ENCODE peak calls at places on chromosomes 1 and 21, in six cellular contexts. One of them, this sample, is unnamed.

GRCh38 chr1:70227439-70227838 is 6.3 kb downstream of the SRSF11 start:
- DNase-seq in HL-60: no peak
- DNase-seq in GM12878: no peak
- DNase-seq in H1: no peak
- DNase-seq in SK-N-SH: no peak
- DNase-seq in HepG2: no peak
- DNase-seq in this sample: no peak

GRCh38 chr1:160629286-160630210 is 17.3 kb downstream of the SLAMF1 start:
- DNase-seq in HL-60: no peak
- DNase-seq in GM12878: no peak
- DNase-seq in H1: no peak
- DNase-seq in SK-N-SH: no peak
- DNase-seq in HepG2: no peak
- DNase-seq in this sample: no peak

GRCh38 chr1:24555591-24556413 is at the start of gene NCMAP:
- DNase-seq in HL-60: no peak
- DNase-seq in GM12878: no peak
- DNase-seq in H1: no peak
- DNase-seq in SK-N-SH: no peak
- DNase-seq in HepG2: peak
- DNase-seq in this sample: no peak

GRCh38 chr21:39003982-39004775 is 179.1 kb downstream of the PSMG1 start:
- DNase-seq in HL-60: no peak
- DNase-seq in GM12878: no peak
- DNase-seq in H1: no peak
- DNase-seq in SK-N-SH: no peak
- DNase-seq in HepG2: no peak
- DNase-seq in this sample: peak

GRCh38 chr1:178353524-178353923 is 143.2 kb downstream of the CLEC20A start:
- DNase-seq in HL-60: no peak
- DNase-seq in GM12878: no peak
- DNase-seq in H1: no peak
- DNase-seq in SK-N-SH: no peak
- DNase-seq in HepG2: no peak
- DNase-seq in this sample: no peak

GRCh38 chr1:69791311-69791710 is 223.6 kb downstream of the LRRC7 start:
- DNase-seq in HL-60: no peak
- DNase-seq in GM12878: no peak
- DNase-seq in H1: no peak
- DNase-seq in SK-N-SH: no peak
- DNase-seq in HepG2: no peak
- DNase-seq in this sample: no peak

GRCh38 chr21:39020751-39021474 is 162.3 kb downstream of the PSMG1 start:
- DNase-seq in HL-60: no peak
- DNase-seq in GM12878: no peak
- DNase-seq in H1: no peak
- DNase-seq in SK-N-SH: no peak
- DNase-seq in HepG2: peak
- DNase-seq in this sample: no peak

GRCh38 chr21:36504067-36505058 is 24.4 kb upstream of the CLDN14 start:
- DNase-seq in HL-60: peak
- DNase-seq in GM12878: no peak
- DNase-seq in H1: no peak
- DNase-seq in SK-N-SH: peak
- DNase-seq in HepG2: peak
- DNase-seq in this sample: peak

GRCh38 chr21:35792569-35792968 is 267.8 kb downstream of the SETD4 start:
- DNase-seq in HL-60: no peak
- DNase-seq in GM12878: no peak
- DNase-seq in H1: no peak
- DNase-seq in SK-N-SH: no peak
- DNase-seq in HepG2: no peak
- DNase-seq in this sample: no peak

GRCh38 chr1:46244656-46245371 is 2.7 kb upstream of the RAD54L start:
- DNase-seq in HL-60: no peak
- DNase-seq in GM12878: no peak
- DNase-seq in H1: no peak
- DNase-seq in SK-N-SH: peak
- DNase-seq in HepG2: no peak
- DNase-seq in this sample: peak

GRCh38 chr1:39063191-39063590 is 37.0 kb downstream of the NDUFS5 start:
- DNase-seq in HL-60: no peak
- DNase-seq in GM12878: no peak
- DNase-seq in H1: no peak
- DNase-seq in SK-N-SH: no peak
- DNase-seq in HepG2: no peak
- DNase-seq in this sample: no peak

GRCh38 chr1:64196074-64196869 is 7.2 kb upstream of the UBE2U start:
- DNase-seq in HL-60: no peak
- DNase-seq in GM12878: no peak
- DNase-seq in H1: no peak
- DNase-seq in SK-N-SH: peak
- DNase-seq in HepG2: no peak
- DNase-seq in this sample: no peak

GRCh38 chr1:234608026-234608719 is 1.8 kb downstream of the IRF2BP2 start:
- DNase-seq in HL-60: peak
- DNase-seq in GM12878: peak
- DNase-seq in H1: no peak
- DNase-seq in SK-N-SH: peak
- DNase-seq in HepG2: peak
- DNase-seq in this sample: peak

GRCh38 chr1:68955424-68955823 is 458.5 kb upstream of the DEPDC1 start:
- DNase-seq in HL-60: no peak
- DNase-seq in GM12878: no peak
- DNase-seq in H1: no peak
- DNase-seq in SK-N-SH: no peak
- DNase-seq in HepG2: no peak
- DNase-seq in this sample: no peak

GRCh38 chr1:42164551-42165420 is at the start of gene GUCA2A:
- DNase-seq in HL-60: no peak
- DNase-seq in GM12878: no peak
- DNase-seq in H1: no peak
- DNase-seq in SK-N-SH: no peak
- DNase-seq in HepG2: no peak
- DNase-seq in this sample: no peak

GRCh38 chr1:2556277-2557145 is at the start of gene TNFRSF14:
- DNase-seq in HL-60: peak
- DNase-seq in GM12878: no peak
- DNase-seq in H1: no peak
- DNase-seq in SK-N-SH: no peak
- DNase-seq in HepG2: no peak
- DNase-seq in this sample: peak

GRCh38 chr1:223014142-223014873 is 128.7 kb downstream of the TLR5 start:
- DNase-seq in HL-60: no peak
- DNase-seq in GM12878: no peak
- DNase-seq in H1: no peak
- DNase-seq in SK-N-SH: no peak
- DNase-seq in HepG2: no peak
- DNase-seq in this sample: no peak

GRCh38 chr21:35775778-35776515 is 284.4 kb downstream of the SETD4 start:
- DNase-seq in HL-60: no peak
- DNase-seq in GM12878: no peak
- DNase-seq in H1: no peak
- DNase-seq in SK-N-SH: no peak
- DNase-seq in HepG2: no peak
- DNase-seq in this sample: no peak

GRCh38 chr1:109881906-109882287 is 28.8 kb upstream of the CSF1 start:
- DNase-seq in HL-60: no peak
- DNase-seq in GM12878: no peak
- DNase-seq in H1: no peak
- DNase-seq in SK-N-SH: no peak
- DNase-seq in HepG2: no peak
- DNase-seq in this sample: no peak

GRCh38 chr21:43317959-43318358 is 109.0 kb downstream of the SIK1 start:
- DNase-seq in HL-60: no peak
- DNase-seq in GM12878: no peak
- DNase-seq in H1: no peak
- DNase-seq in SK-N-SH: no peak
- DNase-seq in HepG2: no peak
- DNase-seq in this sample: peak

GRCh38 chr1:204314209-204314892 is 45.4 kb downstream of the PLEKHA6 start:
- DNase-seq in HL-60: no peak
- DNase-seq in GM12878: no peak
- DNase-seq in H1: no peak
- DNase-seq in SK-N-SH: no peak
- DNase-seq in HepG2: no peak
- DNase-seq in this sample: no peak

GRCh38 chr1:119870917-119871486 is 25.3 kb downstream of the ADAM30 start:
- DNase-seq in HL-60: peak
- DNase-seq in GM12878: no peak
- DNase-seq in H1: peak
- DNase-seq in SK-N-SH: peak
- DNase-seq in HepG2: peak
- DNase-seq in this sample: peak

GRCh38 chr1:214927791-214928190 is 154.7 kb upstream of the KCNK2 start:
- DNase-seq in HL-60: no peak
- DNase-seq in GM12878: no peak
- DNase-seq in H1: no peak
- DNase-seq in SK-N-SH: no peak
- DNase-seq in HepG2: no peak
- DNase-seq in this sample: no peak

GRCh38 chr1:94541175-94542087 is at the start of gene F3:
- DNase-seq in HL-60: peak
- DNase-seq in GM12878: no peak
- DNase-seq in H1: peak
- DNase-seq in SK-N-SH: peak
- DNase-seq in HepG2: peak
- DNase-seq in this sample: peak

GRCh38 chr1:37473431-37474050 is 839 bp upstream of the ZC3H12A start:
- DNase-seq in HL-60: no peak
- DNase-seq in GM12878: no peak
- DNase-seq in H1: no peak
- DNase-seq in SK-N-SH: peak
- DNase-seq in HepG2: no peak
- DNase-seq in this sample: peak

GRCh38 chr1:119219711-119220110 is 79.3 kb upstream of the WARS2 start:
- DNase-seq in HL-60: peak
- DNase-seq in GM12878: no peak
- DNase-seq in H1: no peak
- DNase-seq in SK-N-SH: no peak
- DNase-seq in HepG2: no peak
- DNase-seq in this sample: no peak

GRCh38 chr1:246153796-246154212 is 353.3 kb downstream of the SMYD3 start:
- DNase-seq in HL-60: no peak
- DNase-seq in GM12878: no peak
- DNase-seq in H1: no peak
- DNase-seq in SK-N-SH: no peak
- DNase-seq in HepG2: no peak
- DNase-seq in this sample: no peak

GRCh38 chr1:240350910-240351331 is 259.2 kb downstream of the FMN2 start:
- DNase-seq in HL-60: no peak
- DNase-seq in GM12878: no peak
- DNase-seq in H1: no peak
- DNase-seq in SK-N-SH: no peak
- DNase-seq in HepG2: no peak
- DNase-seq in this sample: no peak

GRCh38 chr1:240344918-240345317 is 253.2 kb downstream of the FMN2 start:
- DNase-seq in HL-60: no peak
- DNase-seq in GM12878: no peak
- DNase-seq in H1: no peak
- DNase-seq in SK-N-SH: no peak
- DNase-seq in HepG2: no peak
- DNase-seq in this sample: no peak

GRCh38 chr1:240352769-240353168 is 259.2 kb downstream of the GREM2 start:
- DNase-seq in HL-60: no peak
- DNase-seq in GM12878: no peak
- DNase-seq in H1: no peak
- DNase-seq in SK-N-SH: no peak
- DNase-seq in HepG2: no peak
- DNase-seq in this sample: no peak

GRCh38 chr1:240351690-240352089 is 260.0 kb downstream of the FMN2 start:
- DNase-seq in HL-60: no peak
- DNase-seq in GM12878: no peak
- DNase-seq in H1: no peak
- DNase-seq in SK-N-SH: no peak
- DNase-seq in HepG2: no peak
- DNase-seq in this sample: no peak

GRCh38 chr1:240349695-240350094 is 258.0 kb downstream of the FMN2 start:
- DNase-seq in HL-60: no peak
- DNase-seq in GM12878: no peak
- DNase-seq in H1: no peak
- DNase-seq in SK-N-SH: no peak
- DNase-seq in HepG2: no peak
- DNase-seq in this sample: no peak
- H3K27ac ChIP-seq in HL-60: no peak
- H3K27ac ChIP-seq in GM12878: no peak
- H3K27ac ChIP-seq in H1: no peak
- H3K27ac ChIP-seq in SK-N-SH: peak
- H3K27ac ChIP-seq in HepG2: no peak
- H3K27ac ChIP-seq in this sample: no peak

GRCh38 chr1:91700332-91700731 is 185.6 kb downstream of the TGFBR3 start:
- DNase-seq in HL-60: no peak
- DNase-seq in GM12878: no peak
- DNase-seq in H1: no peak
- DNase-seq in SK-N-SH: no peak
- DNase-seq in HepG2: no peak
- DNase-seq in this sample: no peak

GRCh38 chr1:91697322-91698260 is 188.4 kb downstream of the TGFBR3 start:
- DNase-seq in HL-60: no peak
- DNase-seq in GM12878: peak
- DNase-seq in H1: no peak
- DNase-seq in SK-N-SH: no peak
- DNase-seq in HepG2: no peak
- DNase-seq in this sample: no peak

GRCh38 chr1:91693542-91693941 is 192.4 kb downstream of the TGFBR3 start:
- DNase-seq in HL-60: no peak
- DNase-seq in GM12878: no peak
- DNase-seq in H1: no peak
- DNase-seq in SK-N-SH: no peak
- DNase-seq in HepG2: no peak
- DNase-seq in this sample: no peak

GRCh38 chr1:91699339-91699970 is 186.5 kb downstream of the TGFBR3 start:
- DNase-seq in HL-60: no peak
- DNase-seq in GM12878: no peak
- DNase-seq in H1: no peak
- DNase-seq in SK-N-SH: no peak
- DNase-seq in HepG2: no peak
- DNase-seq in this sample: no peak

GRCh38 chr1:91696321-91696720 is 189.6 kb downstream of the TGFBR3 start:
- DNase-seq in HL-60: no peak
- DNase-seq in GM12878: no peak
- DNase-seq in H1: no peak
- DNase-seq in SK-N-SH: no peak
- DNase-seq in HepG2: no peak
- DNase-seq in this sample: no peak
- TF ChIP-seq GABPA in HL-60: no peak
- TF ChIP-seq GABPA in GM12878: no peak
- TF ChIP-seq GABPA in H1: no peak
- TF ChIP-seq GABPA in SK-N-SH: no peak
- TF ChIP-seq GABPA in HepG2: no peak
- TF ChIP-seq GABPA in this sample: no peak

GRCh38 chr1:155320661-155321576 is at the start of gene RUSC1:
- DNase-seq in HL-60: no peak
- DNase-seq in GM12878: no peak
- DNase-seq in H1: peak
- DNase-seq in SK-N-SH: peak
- DNase-seq in HepG2: no peak
- DNase-seq in this sample: peak
- H3K27ac ChIP-seq in HL-60: no peak
- H3K27ac ChIP-seq in GM12878: no peak
- H3K27ac ChIP-seq in H1: no peak
- H3K27ac ChIP-seq in SK-N-SH: peak
- H3K27ac ChIP-seq in HepG2: no peak
- H3K27ac ChIP-seq in this sample: peak

GRCh38 chr1:244322791-244323521 is 128.8 kb downstream of the ADSS2 start:
- DNase-seq in HL-60: peak
- DNase-seq in GM12878: no peak
- DNase-seq in H1: no peak
- DNase-seq in SK-N-SH: no peak
- DNase-seq in HepG2: peak
- DNase-seq in this sample: peak
- TF ChIP-seq GABPA in HL-60: no peak
- TF ChIP-seq GABPA in GM12878: no peak
- TF ChIP-seq GABPA in H1: no peak
- TF ChIP-seq GABPA in SK-N-SH: no peak
- TF ChIP-seq GABPA in HepG2: no peak
- TF ChIP-seq GABPA in this sample: no peak